ENCODE peak calls at places on chromosomes 2 and 18, in nine cellular contexts. One of them, this sample, is unnamed.
A peak's percentile ranks its signal among the peaks of the same experiment; 100 is the strongest.

GRCh38 chr18:14026199-14026598 is 106.0 kb downstream of the ZNF519 start:
- DNase-seq in naive thymus-derived CD8-positive, alpha-beta T cell: no peak
- DNase-seq in stimulated activated CD4-positive, alpha-beta T cell treated with anti-CD3 and anti-CD28 coated beads, Interleukin-2, amount 100 ng/mL, for 48 hours: no peak
- DNase-seq in RPMI8226: no peak
- DNase-seq in prostate gland: no peak
- DNase-seq in activated T-helper 9 cell treated with anti-CD3 and anti-CD28 coated beads, Interleukin-2, amount 50 U/mL, for 16 hours: no peak
- DNase-seq in NCI-H1105: no peak
- DNase-seq in HEK293T: no peak
- DNase-seq in foreskin fibroblast: no peak
- DNase-seq in this sample: no peak

GRCh38 chr2:127408807-127409099 is 9.5 kb upstream of the PROC start:
- DNase-seq in naive thymus-derived CD8-positive, alpha-beta T cell: no peak
- DNase-seq in stimulated activated CD4-positive, alpha-beta T cell treated with anti-CD3 and anti-CD28 coated beads, Interleukin-2, amount 100 ng/mL, for 48 hours: no peak
- DNase-seq in RPMI8226: no peak
- DNase-seq in prostate gland: no peak
- DNase-seq in activated T-helper 9 cell treated with anti-CD3 and anti-CD28 coated beads, Interleukin-2, amount 50 U/mL, for 16 hours: no peak
- DNase-seq in NCI-H1105: no peak
- DNase-seq in HEK293T: no peak
- DNase-seq in foreskin fibroblast: no peak
- DNase-seq in this sample: no peak

GRCh38 chr2:232592687-232593407 is 40.6 kb upstream of the EFHD1 start:
- DNase-seq in naive thymus-derived CD8-positive, alpha-beta T cell: no peak
- DNase-seq in stimulated activated CD4-positive, alpha-beta T cell treated with anti-CD3 and anti-CD28 coated beads, Interleukin-2, amount 100 ng/mL, for 48 hours: no peak
- DNase-seq in RPMI8226: no peak
- DNase-seq in prostate gland: peak; percentile 41
- DNase-seq in activated T-helper 9 cell treated with anti-CD3 and anti-CD28 coated beads, Interleukin-2, amount 50 U/mL, for 16 hours: no peak
- DNase-seq in NCI-H1105: no peak
- DNase-seq in HEK293T: no peak
- DNase-seq in foreskin fibroblast: peak; percentile 63
- DNase-seq in this sample: no peak

GRCh38 chr2:42984081-42984480 is 191.7 kb upstream of the HAAO start:
- DNase-seq in naive thymus-derived CD8-positive, alpha-beta T cell: no peak
- DNase-seq in stimulated activated CD4-positive, alpha-beta T cell treated with anti-CD3 and anti-CD28 coated beads, Interleukin-2, amount 100 ng/mL, for 48 hours: no peak
- DNase-seq in RPMI8226: no peak
- DNase-seq in prostate gland: no peak
- DNase-seq in activated T-helper 9 cell treated with anti-CD3 and anti-CD28 coated beads, Interleukin-2, amount 50 U/mL, for 16 hours: no peak
- DNase-seq in NCI-H1105: no peak
- DNase-seq in HEK293T: no peak
- DNase-seq in foreskin fibroblast: no peak
- DNase-seq in this sample: no peak

GRCh38 chr2:113175101-113175628 is 1.4 kb downstream of the PSD4 start:
- DNase-seq in naive thymus-derived CD8-positive, alpha-beta T cell: peak; percentile 46
- DNase-seq in stimulated activated CD4-positive, alpha-beta T cell treated with anti-CD3 and anti-CD28 coated beads, Interleukin-2, amount 100 ng/mL, for 48 hours: peak; percentile 61
- DNase-seq in RPMI8226: peak; percentile 42
- DNase-seq in prostate gland: no peak
- DNase-seq in activated T-helper 9 cell treated with anti-CD3 and anti-CD28 coated beads, Interleukin-2, amount 50 U/mL, for 16 hours: peak; percentile 45
- DNase-seq in NCI-H1105: no peak
- DNase-seq in HEK293T: no peak
- DNase-seq in foreskin fibroblast: no peak
- DNase-seq in this sample: no peak

GRCh38 chr2:8617590-8617989 is 64.3 kb upstream of the ID2 start:
- DNase-seq in naive thymus-derived CD8-positive, alpha-beta T cell: no peak
- DNase-seq in stimulated activated CD4-positive, alpha-beta T cell treated with anti-CD3 and anti-CD28 coated beads, Interleukin-2, amount 100 ng/mL, for 48 hours: no peak
- DNase-seq in RPMI8226: no peak
- DNase-seq in prostate gland: no peak
- DNase-seq in activated T-helper 9 cell treated with anti-CD3 and anti-CD28 coated beads, Interleukin-2, amount 50 U/mL, for 16 hours: no peak
- DNase-seq in NCI-H1105: no peak
- DNase-seq in HEK293T: no peak
- DNase-seq in foreskin fibroblast: no peak
- DNase-seq in this sample: no peak

GRCh38 chr2:27069961-27070618 is 1.4 kb downstream of the OST4 start:
- DNase-seq in naive thymus-derived CD8-positive, alpha-beta T cell: no peak
- DNase-seq in stimulated activated CD4-positive, alpha-beta T cell treated with anti-CD3 and anti-CD28 coated beads, Interleukin-2, amount 100 ng/mL, for 48 hours: no peak
- DNase-seq in RPMI8226: no peak
- DNase-seq in prostate gland: no peak
- DNase-seq in activated T-helper 9 cell treated with anti-CD3 and anti-CD28 coated beads, Interleukin-2, amount 50 U/mL, for 16 hours: no peak
- DNase-seq in NCI-H1105: no peak
- DNase-seq in HEK293T: no peak
- DNase-seq in foreskin fibroblast: no peak
- DNase-seq in this sample: no peak

GRCh38 chr18:11981633-11982366 is 493 bp downstream of the IMPA2 start:
- DNase-seq in naive thymus-derived CD8-positive, alpha-beta T cell: no peak
- DNase-seq in stimulated activated CD4-positive, alpha-beta T cell treated with anti-CD3 and anti-CD28 coated beads, Interleukin-2, amount 100 ng/mL, for 48 hours: peak; percentile 10
- DNase-seq in RPMI8226: peak; percentile 49
- DNase-seq in prostate gland: peak; percentile 25
- DNase-seq in activated T-helper 9 cell treated with anti-CD3 and anti-CD28 coated beads, Interleukin-2, amount 50 U/mL, for 16 hours: no peak
- DNase-seq in NCI-H1105: peak; percentile 43
- DNase-seq in HEK293T: peak; percentile 11
- DNase-seq in foreskin fibroblast: no peak
- DNase-seq in this sample: no peak

GRCh38 chr2:62254424-62255266 is 58.7 kb downstream of the B3GNT2 start:
- DNase-seq in naive thymus-derived CD8-positive, alpha-beta T cell: no peak
- DNase-seq in stimulated activated CD4-positive, alpha-beta T cell treated with anti-CD3 and anti-CD28 coated beads, Interleukin-2, amount 100 ng/mL, for 48 hours: no peak
- DNase-seq in RPMI8226: no peak
- DNase-seq in prostate gland: no peak
- DNase-seq in activated T-helper 9 cell treated with anti-CD3 and anti-CD28 coated beads, Interleukin-2, amount 50 U/mL, for 16 hours: no peak
- DNase-seq in NCI-H1105: no peak
- DNase-seq in HEK293T: no peak
- DNase-seq in foreskin fibroblast: no peak
- DNase-seq in this sample: peak; percentile 64

GRCh38 chr2:111617804-111618576 is 266.0 kb downstream of the ANAPC1 start:
- DNase-seq in naive thymus-derived CD8-positive, alpha-beta T cell: no peak
- DNase-seq in stimulated activated CD4-positive, alpha-beta T cell treated with anti-CD3 and anti-CD28 coated beads, Interleukin-2, amount 100 ng/mL, for 48 hours: no peak
- DNase-seq in RPMI8226: no peak
- DNase-seq in prostate gland: no peak
- DNase-seq in activated T-helper 9 cell treated with anti-CD3 and anti-CD28 coated beads, Interleukin-2, amount 50 U/mL, for 16 hours: no peak
- DNase-seq in NCI-H1105: no peak
- DNase-seq in HEK293T: no peak
- DNase-seq in foreskin fibroblast: no peak
- DNase-seq in this sample: no peak

GRCh38 chr2:95381212-95382127 is 21.0 kb upstream of the FAHD2A start:
- DNase-seq in naive thymus-derived CD8-positive, alpha-beta T cell: no peak
- DNase-seq in stimulated activated CD4-positive, alpha-beta T cell treated with anti-CD3 and anti-CD28 coated beads, Interleukin-2, amount 100 ng/mL, for 48 hours: no peak
- DNase-seq in RPMI8226: no peak
- DNase-seq in prostate gland: no peak
- DNase-seq in activated T-helper 9 cell treated with anti-CD3 and anti-CD28 coated beads, Interleukin-2, amount 50 U/mL, for 16 hours: no peak
- DNase-seq in NCI-H1105: no peak
- DNase-seq in HEK293T: no peak
- DNase-seq in foreskin fibroblast: no peak
- DNase-seq in this sample: no peak

GRCh38 chr2:24050041-24050655 is 607 bp downstream of the FKBP1B start:
- DNase-seq in naive thymus-derived CD8-positive, alpha-beta T cell: no peak
- DNase-seq in stimulated activated CD4-positive, alpha-beta T cell treated with anti-CD3 and anti-CD28 coated beads, Interleukin-2, amount 100 ng/mL, for 48 hours: no peak
- DNase-seq in RPMI8226: no peak
- DNase-seq in prostate gland: no peak
- DNase-seq in activated T-helper 9 cell treated with anti-CD3 and anti-CD28 coated beads, Interleukin-2, amount 50 U/mL, for 16 hours: no peak
- DNase-seq in NCI-H1105: no peak
- DNase-seq in HEK293T: peak; percentile 31
- DNase-seq in foreskin fibroblast: no peak
- DNase-seq in this sample: no peak

GRCh38 chr2:81714817-81715216 is 1410.3 kb upstream of the LRRTM1 start:
- DNase-seq in naive thymus-derived CD8-positive, alpha-beta T cell: no peak
- DNase-seq in stimulated activated CD4-positive, alpha-beta T cell treated with anti-CD3 and anti-CD28 coated beads, Interleukin-2, amount 100 ng/mL, for 48 hours: no peak
- DNase-seq in RPMI8226: no peak
- DNase-seq in prostate gland: no peak
- DNase-seq in activated T-helper 9 cell treated with anti-CD3 and anti-CD28 coated beads, Interleukin-2, amount 50 U/mL, for 16 hours: no peak
- DNase-seq in NCI-H1105: no peak
- DNase-seq in HEK293T: no peak
- DNase-seq in foreskin fibroblast: no peak
- DNase-seq in this sample: no peak

GRCh38 chr2:205139822-205140612 is 542.3 kb upstream of the NRP2 start:
- DNase-seq in naive thymus-derived CD8-positive, alpha-beta T cell: no peak
- DNase-seq in stimulated activated CD4-positive, alpha-beta T cell treated with anti-CD3 and anti-CD28 coated beads, Interleukin-2, amount 100 ng/mL, for 48 hours: no peak
- DNase-seq in RPMI8226: no peak
- DNase-seq in prostate gland: no peak
- DNase-seq in activated T-helper 9 cell treated with anti-CD3 and anti-CD28 coated beads, Interleukin-2, amount 50 U/mL, for 16 hours: no peak
- DNase-seq in NCI-H1105: no peak
- DNase-seq in HEK293T: no peak
- DNase-seq in foreskin fibroblast: no peak
- DNase-seq in this sample: no peak